ENCODE peak calls at places on chromosomes 6 and 20, in four cellular contexts. One of them, this sample, is unnamed.
A peak's percentile ranks its signal among the peaks of the same experiment; 100 is the strongest.

GRCh38 chr20:62603021-62603906 is 39.0 kb upstream of the SLCO4A1 start:
- DNase-seq in IMR-90: peak; percentile 47
- DNase-seq in fibroblast of lung: peak; percentile 85
- DNase-seq in GM12878: no peak
- DNase-seq in this sample: peak; percentile 31

GRCh38 chr6:122799916-122800701 is 11.1 kb downstream of the SMPDL3A start:
- DNase-seq in fibroblast of lung: peak; percentile 23
- DNase-seq in IMR-90: peak; percentile 62
- DNase-seq in GM12878: no peak
- DNase-seq in this sample: no peak

GRCh38 chr6:15297895-15298590 is 52.2 kb downstream of the JARID2 start:
- DNase-seq in IMR-90: no peak
- DNase-seq in GM12878: no peak
- DNase-seq in fibroblast of lung: no peak
- DNase-seq in this sample: no peak

GRCh38 chr6:137241481-137242011 is 22.4 kb upstream of the IFNGR1 start:
- DNase-seq in IMR-90: peak; percentile 46
- DNase-seq in GM12878: no peak
- DNase-seq in fibroblast of lung: peak; percentile 76
- DNase-seq in this sample: no peak

GRCh38 chr20:10828221-10828620 is 154.4 kb upstream of the JAG1 start:
- DNase-seq in fibroblast of lung: no peak
- DNase-seq in GM12878: no peak
- DNase-seq in IMR-90: no peak
- DNase-seq in this sample: no peak

GRCh38 chr6:36643967-36644366 is 34.5 kb upstream of the CDKN1A start:
- DNase-seq in IMR-90: no peak
- DNase-seq in GM12878: no peak
- DNase-seq in fibroblast of lung: no peak
- DNase-seq in this sample: no peak

GRCh38 chr6:106082735-106083398 is 3.3 kb upstream of the PRDM1 start:
- DNase-seq in GM12878: no peak
- DNase-seq in IMR-90: peak; percentile 94
- DNase-seq in fibroblast of lung: peak; percentile 85
- DNase-seq in this sample: no peak

GRCh38 chr20:22974354-22974753 is 60.8 kb upstream of the SSTR4 start:
- DNase-seq in fibroblast of lung: no peak
- DNase-seq in IMR-90: no peak
- DNase-seq in GM12878: no peak
- DNase-seq in this sample: no peak

GRCh38 chr6:155955038-155955437 is 499.4 kb upstream of the NOX3 start:
- DNase-seq in GM12878: no peak
- DNase-seq in fibroblast of lung: no peak
- DNase-seq in IMR-90: no peak
- DNase-seq in this sample: no peak

GRCh38 chr6:45439861-45440388 is 62.2 kb upstream of the SUPT3H start:
- DNase-seq in IMR-90: no peak
- DNase-seq in GM12878: no peak
- DNase-seq in fibroblast of lung: no peak
- DNase-seq in this sample: no peak

GRCh38 chr6:144012534-144012933 is 4.5 kb upstream of the PLAGL1 start:
- DNase-seq in fibroblast of lung: peak; percentile 51
- DNase-seq in GM12878: no peak
- DNase-seq in IMR-90: peak; percentile 60
- DNase-seq in this sample: no peak

GRCh38 chr20:401682-402495 is 6.2 kb upstream of the RBCK1 start:
- DNase-seq in IMR-90: peak; percentile 80
- DNase-seq in GM12878: no peak
- DNase-seq in fibroblast of lung: peak; percentile 48
- DNase-seq in this sample: peak; percentile 58

GRCh38 chr20:57620274-57620990 is at the start of gene ZBP1:
- DNase-seq in GM12878: peak; percentile 73
- DNase-seq in fibroblast of lung: no peak
- DNase-seq in IMR-90: no peak
- DNase-seq in this sample: peak; percentile 71

GRCh38 chr6:107727096-107727757 is 96.9 kb downstream of the SCML4 start:
- DNase-seq in GM12878: no peak
- DNase-seq in fibroblast of lung: no peak
- DNase-seq in IMR-90: no peak
- DNase-seq in this sample: no peak

GRCh38 chr6:1200706-1201105 is 111.2 kb upstream of the FOXQ1 start:
- DNase-seq in fibroblast of lung: no peak
- DNase-seq in GM12878: no peak
- DNase-seq in IMR-90: peak; percentile 39
- DNase-seq in this sample: no peak

GRCh38 chr6:131427441-131428051 is 145.5 kb upstream of the ARG1 start:
- DNase-seq in IMR-90: no peak
- DNase-seq in GM12878: no peak
- DNase-seq in fibroblast of lung: no peak
- DNase-seq in this sample: no peak

GRCh38 chr6:2970753-2971419 is 481 bp downstream of the SERPINB6 start:
- DNase-seq in fibroblast of lung: peak; percentile 56
- DNase-seq in GM12878: no peak
- DNase-seq in IMR-90: peak; percentile 49
- DNase-seq in this sample: peak; percentile 68

GRCh38 chr20:50258790-50259483 is 68.3 kb downstream of the CEBPB start:
- DNase-seq in GM12878: no peak
- DNase-seq in IMR-90: no peak
- DNase-seq in fibroblast of lung: no peak
- DNase-seq in this sample: no peak

GRCh38 chr20:52105045-52105572 is 86.5 kb downstream of the ZFP64 start:
- DNase-seq in fibroblast of lung: peak; percentile 54
- DNase-seq in IMR-90: peak; percentile 26
- DNase-seq in GM12878: no peak
- DNase-seq in this sample: no peak

GRCh38 chr20:18904624-18905023 is 91.0 kb downstream of the SCP2D1 start:
- DNase-seq in fibroblast of lung: no peak
- DNase-seq in IMR-90: no peak
- DNase-seq in GM12878: no peak
- DNase-seq in this sample: no peak

GRCh38 chr6:156868385-156868784 is 91.2 kb downstream of the ARID1B start:
- DNase-seq in fibroblast of lung: no peak
- DNase-seq in GM12878: no peak
- DNase-seq in IMR-90: no peak
- DNase-seq in this sample: no peak

GRCh38 chr6:5457983-5458683 is 196.8 kb downstream of the FARS2 start:
- DNase-seq in IMR-90: no peak
- DNase-seq in fibroblast of lung: no peak
- DNase-seq in GM12878: no peak
- DNase-seq in this sample: no peak

GRCh38 chr6:131250121-131250520 is 114.9 kb downstream of the AKAP7 start:
- DNase-seq in fibroblast of lung: peak; percentile 74
- DNase-seq in GM12878: peak; percentile 1
- DNase-seq in IMR-90: peak; percentile 48
- DNase-seq in this sample: peak; percentile 82

GRCh38 chr6:111406200-111406711 is 76.8 kb downstream of the REV3L start:
- DNase-seq in GM12878: peak; percentile 96
- DNase-seq in fibroblast of lung: no peak
- DNase-seq in IMR-90: no peak
- DNase-seq in this sample: no peak

GRCh38 chr6:29887330-29887818 is 55.0 kb upstream of the HLA-A start:
- DNase-seq in GM12878: no peak
- DNase-seq in fibroblast of lung: peak; percentile 13
- DNase-seq in IMR-90: peak; percentile 11
- DNase-seq in this sample: peak; percentile 77

GRCh38 chr20:12982098-12982497 is 26.7 kb upstream of the SPTLC3 start:
- DNase-seq in GM12878: no peak
- DNase-seq in fibroblast of lung: no peak
- DNase-seq in IMR-90: no peak
- DNase-seq in this sample: no peak

GRCh38 chr6:88013015-88013414 is 34.6 kb upstream of the SPACA1 start:
- DNase-seq in fibroblast of lung: no peak
- DNase-seq in GM12878: no peak
- DNase-seq in IMR-90: no peak
- DNase-seq in this sample: no peak

GRCh38 chr20:33061626-33062025 is 7.9 kb downstream of the BPIFB3 start:
- DNase-seq in IMR-90: no peak
- DNase-seq in GM12878: no peak
- DNase-seq in fibroblast of lung: no peak
- DNase-seq in this sample: no peak

GRCh38 chr6:43856005-43856765 is 86.2 kb downstream of the VEGFA start:
- DNase-seq in fibroblast of lung: peak; percentile 42
- DNase-seq in IMR-90: peak; percentile 40
- DNase-seq in GM12878: no peak
- DNase-seq in this sample: peak; percentile 43

GRCh38 chr20:18719426-18719825 is 94.2 kb upstream of the SCP2D1 start:
- DNase-seq in fibroblast of lung: peak; percentile 75
- DNase-seq in GM12878: no peak
- DNase-seq in IMR-90: peak; percentile 56
- DNase-seq in this sample: no peak

GRCh38 chr6:122770835-122771601 is 8.5 kb upstream of the FABP7 start:
- DNase-seq in fibroblast of lung: no peak
- DNase-seq in IMR-90: no peak
- DNase-seq in GM12878: no peak
- DNase-seq in this sample: peak; percentile 43

GRCh38 chr20:64196831-64197418 is 32.7 kb downstream of the MYT1 start:
- DNase-seq in fibroblast of lung: no peak
- DNase-seq in IMR-90: no peak
- DNase-seq in GM12878: no peak
- DNase-seq in this sample: no peak

DNA sequence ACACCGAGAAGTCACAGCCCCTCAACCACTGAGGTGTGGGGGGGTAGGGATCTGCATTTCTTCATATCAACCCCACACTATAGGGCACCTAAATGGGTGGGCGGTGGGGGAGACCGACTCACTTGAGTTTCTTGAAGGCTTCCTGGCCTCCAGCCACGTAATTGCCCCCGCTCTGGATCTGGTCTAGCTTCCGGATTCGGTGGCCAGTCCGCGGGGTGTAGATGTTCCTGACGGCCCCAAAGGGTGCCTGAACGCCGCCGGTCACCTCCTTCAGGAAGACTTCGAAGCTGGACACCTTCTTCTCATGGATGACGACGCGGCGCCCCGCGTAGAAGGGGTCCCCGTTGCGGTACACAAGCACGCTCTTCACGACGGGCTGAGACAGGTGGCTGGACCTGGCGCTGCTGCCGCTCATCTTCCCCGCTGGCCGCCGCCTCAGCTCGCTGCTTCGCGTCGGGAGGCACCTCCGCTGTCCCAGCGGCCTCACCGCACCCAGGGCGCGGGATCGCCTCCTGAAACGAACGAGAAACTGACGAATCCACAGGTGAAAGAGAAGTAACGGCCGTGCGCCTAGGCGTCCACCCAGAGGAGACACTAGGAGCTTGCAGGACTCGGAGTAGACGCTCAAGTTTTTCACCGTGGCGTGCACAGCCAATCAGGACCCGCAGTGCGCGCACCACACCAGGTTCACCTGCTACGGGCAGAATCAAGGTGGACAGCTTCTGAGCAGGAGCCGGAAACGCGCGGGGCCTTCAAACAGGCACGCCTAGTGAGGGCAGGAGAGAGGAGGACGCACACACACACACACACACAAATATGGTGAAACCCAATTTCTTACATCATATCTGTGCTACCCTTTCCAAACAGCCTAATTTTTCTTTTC is at the start of gene DCDC2:
- DNase-seq in GM12878: no peak
- DNase-seq in fibroblast of lung: peak; percentile 21
- DNase-seq in IMR-90: no peak
- DNase-seq in this sample: peak; percentile 90
- TF ChIP-seq CTCF in GM12878: no peak
- TF ChIP-seq CTCF in fibroblast of lung: no peak
- TF ChIP-seq CTCF in IMR-90: no peak
- TF ChIP-seq CTCF in this sample: no peak

DNA sequence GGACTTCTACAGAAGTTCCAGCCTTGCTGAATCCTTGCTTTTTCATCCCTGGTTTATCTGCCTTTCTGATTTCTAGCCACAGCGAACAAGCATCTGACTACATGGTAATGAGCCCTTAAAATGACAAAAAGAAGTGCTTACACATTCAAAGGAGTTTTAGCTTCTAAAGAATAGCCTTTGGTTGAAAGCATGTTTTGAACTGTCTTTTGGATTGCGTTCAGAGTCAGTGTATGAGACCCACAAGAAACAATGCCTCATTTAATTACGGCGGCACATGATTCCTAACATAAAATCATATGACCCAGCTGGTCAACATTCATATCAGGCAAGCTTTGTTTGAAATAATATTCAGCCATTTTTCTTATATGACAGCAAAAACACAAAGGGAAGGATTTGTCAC is 784.2 kb downstream of the KIF16B start:
- DNase-seq in fibroblast of lung: no peak
- DNase-seq in IMR-90: no peak
- DNase-seq in GM12878: no peak
- DNase-seq in this sample: no peak
- H3K9ac ChIP-seq in fibroblast of lung: no peak overlapping the region
- H3K9ac ChIP-seq in IMR-90: no peak overlapping the region
- H3K9ac ChIP-seq in GM12878: no peak overlapping the region
- H3K9ac ChIP-seq in this sample: no peak overlapping the region

DNA sequence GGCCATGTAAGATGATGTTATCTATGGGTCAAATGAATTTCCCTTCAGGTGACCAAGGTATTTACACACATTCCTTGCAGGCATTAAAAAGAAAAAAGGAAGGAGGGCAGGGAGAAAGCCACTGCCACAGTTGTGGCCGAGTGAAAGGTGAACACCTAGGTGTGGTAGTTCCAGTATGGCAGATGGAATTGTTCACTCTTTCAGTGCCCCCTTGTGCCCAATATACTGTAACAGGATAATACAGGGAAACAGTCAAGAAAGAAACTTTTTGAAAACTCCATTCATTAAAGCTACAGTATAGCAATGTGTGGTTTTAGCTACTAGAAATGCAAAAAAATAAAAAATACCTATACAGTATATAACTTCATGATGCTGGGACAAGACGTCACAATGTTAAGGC is 52.1 kb downstream of the BMP2 start:
- DNase-seq in GM12878: no peak
- DNase-seq in IMR-90: no peak
- DNase-seq in fibroblast of lung: no peak
- DNase-seq in this sample: peak; percentile 29
- TF ChIP-seq CTCF in GM12878: no peak
- TF ChIP-seq CTCF in IMR-90: peak; percentile 16
- TF ChIP-seq CTCF in fibroblast of lung: peak; percentile 9
- TF ChIP-seq CTCF in this sample: peak; percentile 40

DNA sequence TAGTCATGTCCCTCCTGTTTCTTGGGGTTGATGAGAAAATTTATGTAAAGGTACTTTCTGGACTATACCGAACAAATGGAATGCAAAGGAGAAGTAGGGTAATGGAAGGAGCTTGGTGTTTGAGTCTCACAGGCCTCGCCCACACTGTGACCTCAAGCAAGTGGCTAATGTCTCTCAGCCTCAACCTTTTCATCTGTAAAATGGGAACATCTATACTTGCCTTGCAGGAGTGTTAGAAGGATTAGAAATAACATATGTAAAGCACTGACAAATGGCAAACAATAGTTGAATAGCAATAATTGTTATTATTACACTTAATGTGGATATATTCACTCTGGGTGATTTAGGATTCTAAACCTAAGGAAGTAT is 8.9 kb upstream of the PKIG start:
- DNase-seq in fibroblast of lung: no peak
- DNase-seq in GM12878: no peak
- DNase-seq in IMR-90: no peak
- DNase-seq in this sample: no peak
- H3K9ac ChIP-seq in fibroblast of lung: no peak overlapping the region
- H3K9ac ChIP-seq in GM12878: no peak overlapping the region
- H3K9ac ChIP-seq in IMR-90: no peak overlapping the region
- H3K9ac ChIP-seq in this sample: no peak overlapping the region

This sample was measured in colonic mucosa.